ENCODE peak calls at places on chromosomes 3 and 15, in six cellular contexts. J is activated T-cell treated with anti-CD3 and anti-CD28 coated beads, Interleukin-2, amount 50 U/mL, for 4 hours; N is CD8-positive, alpha-beta T cell; S is CD4-positive, alpha-beta T cell; E is GM12878; C is heart left ventricle. H is an unnamed sample.

GRCh38 chr15:40381818-40382529 is 547 bp upstream of the KNSTRN start:
- ATAC-seq in C (no peak), E (no peak), J (no peak), N (no peak), S (no peak), H (no peak)

GRCh38 chr3:160768031-160768430 is 12.0 kb downstream of the PPM1L start:
- ATAC-seq in N (no peak), C (no peak), J (no peak), S (no peak), E (no peak), H (no peak)

GRCh38 chr15:38688761-38689160 is 124.1 kb upstream of the RASGRP1 start:
- ATAC-seq in N (peak), E (peak), J (peak), C (no peak), S (peak), H (peak)

GRCh38 chr3:42581400-42581708 is 413 bp downstream of the SEC22C start:
- ATAC-seq in E (no peak), C (no peak), N (no peak), J (no peak), S (no peak), H (no peak)

GRCh38 chr3:151091685-151092352 is 6.4 kb downstream of the MED12L start:
- ATAC-seq in J (no peak), C (no peak), S (no peak), N (no peak), E (no peak), H (no peak)

GRCh38 chr3:23779841-23780240 is 25.9 kb upstream of the UBE2E1 start:
- ATAC-seq in C (no peak), S (no peak), J (no peak), E (peak), N (no peak), H (no peak)

GRCh38 chr15:68631621-68632051 is 52.8 kb downstream of the CORO2B start:
- ATAC-seq in C (peak), J (no peak), S (no peak), N (no peak), E (peak), H (no peak)

GRCh38 chr3:10504161-10505049 is 981 bp downstream of the ATP2B2 start:
- ATAC-seq in N (no peak), J (no peak), S (no peak), E (no peak), C (no peak), H (no peak)

GRCh38 chr3:177041021-177041729 is 156.1 kb downstream of the TBL1XR1 start:
- ATAC-seq in S (no peak), N (no peak), J (no peak), E (peak), C (peak), H (no peak)

GRCh38 chr3:138781012-138781470 is 53.7 kb downstream of the PIK3CB start:
- ATAC-seq in E (peak), C (no peak), S (peak), J (peak), N (peak), H (peak)

GRCh38 chr3:74750901-74751300 is 136.4 kb upstream of the CNTN3 start:
- ATAC-seq in N (no peak), C (no peak), J (no peak), E (no peak), S (no peak), H (no peak)

GRCh38 chr3:183267140-183267539 is 14.1 kb downstream of the B3GNT5 start:
- ATAC-seq in S (no peak), C (no peak), N (no peak), E (no peak), J (no peak), H (peak)

GRCh38 chr15:57521503-57521902 is 70.2 kb upstream of the MYZAP start:
- ATAC-seq in C (no peak), E (no peak), S (no peak), J (no peak), N (no peak), H (no peak)

GRCh38 chr15:95864467-95864886 is 466.0 kb upstream of the NR2F2 start:
- ATAC-seq in J (no peak), S (no peak), C (no peak), N (peak), E (peak), H (no peak)

GRCh38 chr3:12870942-12871341 is 29.6 kb upstream of the RPL32 start:
- ATAC-seq in E (peak), S (no peak), N (peak), J (no peak), C (no peak), H (no peak)

GRCh38 chr3:136994772-136995516 is 37.2 kb downstream of the IL20RB start:
- ATAC-seq in E (no peak), J (no peak), C (peak), N (no peak), S (no peak), H (peak)

GRCh38 chr15:75188499-75188898 is 13.2 kb upstream of the C15orf39 start:
- ATAC-seq in N (no peak), J (no peak), E (no peak), C (no peak), S (no peak), H (no peak)

GRCh38 chr3:100777271-100777670 is 68.0 kb downstream of the TFG start:
- ATAC-seq in J (no peak), E (no peak), C (no peak), S (no peak), N (no peak), H (no peak)

GRCh38 chr3:56102034-56102433 is 366.2 kb downstream of the ERC2 start:
- ATAC-seq in J (no peak), N (no peak), E (no peak), C (no peak), S (no peak), H (no peak)

GRCh38 chr3:123758081-123758564 is 126.0 kb downstream of the MYLK start:
- ATAC-seq in C (no peak), E (no peak), S (no peak), N (no peak), J (no peak), H (no peak)

GRCh38 chr15:31484986-31485385 is 158.4 kb downstream of the KLF13 start:
- ATAC-seq in E (no peak), S (no peak), C (no peak), N (no peak), J (no peak), H (no peak)

GRCh38 chr3:148309390-148310035 is 388.2 kb upstream of the AGTR1 start:
- ATAC-seq in E (peak), S (no peak), C (no peak), J (no peak), N (no peak), H (no peak)

GRCh38 chr15:68609618-68610017 is 30.8 kb downstream of the CORO2B start:
- ATAC-seq in J (no peak), N (no peak), S (no peak), E (no peak), C (peak), H (no peak)

GRCh38 chr3:31884251-31884650 is 96.8 kb downstream of the OSBPL10 start:
- ATAC-seq in S (no peak), J (no peak), E (no peak), C (no peak), N (no peak), H (no peak)

H was measured in activated T-helper 17 cell treated with anti-CD3 and anti-CD28 coated beads, Interleukin-2, amount 50 U/mL, for 72 hours.